ENCODE peak calls at places on chromosomes 5 and 9, in eight cellular contexts. V is RPMI7951, C is type B pancreatic cell, A is endothelial cell, G is pulmonary artery endothelial cell, N is fibroblast of gingiva, R is brain microvascular endothelial cell, U is astrocyte of the spinal cord. J is an unnamed sample.

GRCh38 chr5:135079282-135079681 is 45.3 kb upstream of the PITX1 start:
- DNase-seq in V (no peak), C (no peak), A (no peak), G (no peak), N (no peak), R (no peak), U (no peak), J (no peak)

GRCh38 chr9:136520053-136520540 is 25.8 kb downstream of the NOTCH1 start:
- DNase-seq in V (no peak), C (no peak), A (no peak), G (no peak), N (no peak), R (no peak), U (no peak), J (no peak)

GRCh38 chr9:111983484-111983908 is 86.9 kb downstream of the UGCG start:
- DNase-seq in V (no peak), C (no peak), A (no peak), G (no peak), N (no peak), R (no peak), U (no peak), J (no peak)

GRCh38 chr5:60494144-60494543 is 205.8 kb downstream of the DEPDC1B start:
- DNase-seq in V (peak), C (no peak), A (no peak), G (no peak), N (no peak), R (no peak), U (no peak), J (no peak)

GRCh38 chr5:1334831-1335539 is 9.9 kb downstream of the CLPTM1L start:
- DNase-seq in V (no peak), C (no peak), A (no peak), G (no peak), N (no peak), R (no peak), U (no peak), J (no peak)

GRCh38 chr9:114454652-114455051 is 50.6 kb downstream of the WHRN start:
- DNase-seq in V (no peak), C (no peak), A (no peak), G (no peak), N (no peak), R (no peak), U (no peak), J (no peak)

GRCh38 chr9:106648799-106649198 is 214.2 kb upstream of the ZNF462 start:
- DNase-seq in V (peak), C (no peak), A (no peak), G (no peak), N (no peak), R (no peak), U (peak), J (no peak)

GRCh38 chr5:111197523-111197922 is 26.7 kb upstream of the CAMK4 start:
- DNase-seq in V (peak), C (no peak), A (no peak), G (no peak), N (no peak), R (no peak), U (no peak), J (no peak)

GRCh38 chr5:62182802-62183201 is 123.2 kb upstream of the KIF2A start:
- DNase-seq in V (no peak), C (no peak), A (no peak), G (no peak), N (no peak), R (no peak), U (no peak), J (no peak)

GRCh38 chr9:114869845-114870244 is 60.5 kb downstream of the TNFSF8 start:
- DNase-seq in V (no peak), C (no peak), A (no peak), G (no peak), N (no peak), R (no peak), U (no peak), J (no peak)

GRCh38 chr9:1726993-1727759 is 288.0 kb upstream of the SMARCA2 start:
- DNase-seq in V (no peak), C (no peak), A (peak), G (no peak), N (no peak), R (no peak), U (no peak), J (no peak)

GRCh38 chr9:101840694-101841188 is 102.3 kb upstream of the GRIN3A start:
- DNase-seq in V (no peak), C (no peak), A (peak), G (no peak), N (no peak), R (no peak), U (no peak), J (no peak)

GRCh38 chr5:36041537-36041845 is 25.2 kb downstream of the UGT3A2 start:
- DNase-seq in V (no peak), C (no peak), A (no peak), G (no peak), N (no peak), R (no peak), U (no peak), J (peak)

GRCh38 chr9:91427873-91428272 is 4.2 kb upstream of the NFIL3 start:
- DNase-seq in V (peak), C (no peak), A (no peak), G (no peak), N (peak), R (peak), U (peak), J (no peak)

GRCh38 chr9:107274953-107275422 is 8.1 kb upstream of the RAD23B start:
- DNase-seq in V (peak), C (no peak), A (no peak), G (no peak), N (peak), R (peak), U (peak), J (no peak)

GRCh38 chr9:80061940-80062339 is 490.2 kb downstream of the TLE4 start:
- DNase-seq in V (peak), C (no peak), A (no peak), G (no peak), N (peak), R (peak), U (peak), J (no peak)

GRCh38 chr9:136399176-136400037 is 563 bp downstream of the SNAPC4 start:
- DNase-seq in V (no peak), C (no peak), A (peak), G (no peak), N (no peak), R (peak), U (no peak), J (no peak)

GRCh38 chr5:51902512-51902911 is 519.3 kb downstream of the ISL1 start:
- DNase-seq in V (no peak), C (no peak), A (no peak), G (no peak), N (no peak), R (no peak), U (no peak), J (no peak)

GRCh38 chr5:170293273-170293672 is 4.3 kb downstream of the LCP2 start:
- DNase-seq in V (no peak), C (no peak), A (no peak), G (no peak), N (no peak), R (no peak), U (no peak), J (no peak)

GRCh38 chr9:22454021-22454420 is 7.4 kb downstream of the DMRTA1 start:
- DNase-seq in V (peak), C (no peak), A (no peak), G (no peak), N (no peak), R (no peak), U (peak), J (no peak)

GRCh38 chr9:87844471-87844870 is 38.2 kb upstream of the SPATA31E1 start:
- DNase-seq in V (no peak), C (no peak), A (no peak), G (no peak), N (no peak), R (no peak), U (no peak), J (no peak)

GRCh38 chr9:35134920-35135319 is 19.3 kb upstream of the ATOSB start:
- DNase-seq in V (no peak), C (no peak), A (no peak), G (no peak), N (no peak), R (no peak), U (no peak), J (no peak)

GRCh38 chr5:136120529-136120928 is 12.1 kb upstream of the SMAD5 start:
- DNase-seq in V (no peak), C (no peak), A (no peak), G (no peak), N (no peak), R (no peak), U (no peak), J (no peak)

GRCh38 chr5:54778783-54779182 is 206.6 kb downstream of the ESM1 start:
- DNase-seq in V (no peak), C (no peak), A (no peak), G (no peak), N (no peak), R (no peak), U (no peak), J (no peak)

GRCh38 chr9:129551393-129551973 is 69.4 kb downstream of the C9orf50 start:
- DNase-seq in V (no peak), C (no peak), A (no peak), G (no peak), N (no peak), R (no peak), U (no peak), J (no peak)

GRCh38 chr5:107487056-107487461 is 183.7 kb downstream of the EFNA5 start:
- DNase-seq in V (peak), C (no peak), A (no peak), G (no peak), N (peak), R (no peak), U (no peak), J (no peak)

GRCh38 chr5:86115164-86115563 is 502.6 kb upstream of the COX7C start:
- DNase-seq in V (no peak), C (no peak), A (no peak), G (no peak), N (no peak), R (no peak), U (no peak), J (no peak)

GRCh38 chr5:135322271-135322670 is 76.8 kb downstream of the MACROH2A1 start:
- DNase-seq in V (no peak), C (no peak), A (no peak), G (no peak), N (no peak), R (no peak), U (no peak), J (no peak)

GRCh38 chr9:122360891-122361290 is 9.9 kb upstream of the PTGS1 start:
- DNase-seq in V (peak), C (no peak), A (no peak), G (no peak), N (no peak), R (peak), U (no peak), J (no peak)

GRCh38 chr5:60844429-60844890 is 391 bp upstream of the ELOVL7 start:
- DNase-seq in V (peak), C (no peak), A (no peak), G (no peak), N (no peak), R (peak), U (no peak), J (no peak)

GRCh38 chr5:170769236-170769635 is 14.3 kb upstream of the GABRP start:
- DNase-seq in V (no peak), C (no peak), A (no peak), G (no peak), N (no peak), R (no peak), U (no peak), J (no peak)

GRCh38 chr9:124510650-124511425 is 3.6 kb upstream of the NR5A1 start:
- DNase-seq in V (no peak), C (no peak), A (no peak), G (no peak), N (no peak), R (no peak), U (no peak), J (no peak)

GRCh38 chr9:84111726-84112125 is 131.1 kb downstream of the RMI1 start:
- DNase-seq in V (peak), C (no peak), A (no peak), G (no peak), N (no peak), R (no peak), U (peak), J (no peak)

GRCh38 chr9:124665391-124666058 is 105.6 kb downstream of the NR6A1 start:
- DNase-seq in V (peak), C (no peak), A (no peak), G (no peak), N (no peak), R (no peak), U (peak), J (no peak)

GRCh38 chr5:121144764-121145163 is 680.7 kb downstream of the PRR16 start:
- DNase-seq in V (no peak), C (no peak), A (no peak), G (no peak), N (peak), R (no peak), U (peak), J (no peak)

GRCh38 chr5:180367991-180368390 is 14.9 kb upstream of the GFPT2 start:
- DNase-seq in V (no peak), C (no peak), A (no peak), G (no peak), N (no peak), R (no peak), U (no peak), J (no peak)

GRCh38 chr5:168479166-168479565 is 7.1 kb upstream of the RARS1 start:
- DNase-seq in V (no peak), C (no peak), A (no peak), G (no peak), N (no peak), R (no peak), U (no peak), J (peak)

GRCh38 chr9:133360400-133361393 is 4.3 kb downstream of the SURF2 start:
- DNase-seq in V (no peak), C (no peak), A (no peak), G (no peak), N (no peak), R (no peak), U (no peak), J (no peak)

GRCh38 chr9:90433398-90433890 is 209.2 kb downstream of the DIRAS2 start:
- DNase-seq in V (no peak), C (peak), A (peak), G (no peak), N (no peak), R (peak), U (peak), J (peak)